ENCODE peak calls at places on chromosomes 4 and X, in seven cellular contexts. E is SK-N-SH, U is fibroblast of lung, O is cardiac fibroblast, B is psoas muscle, W is dorsolateral prefrontal cortex, X is lower leg skin. L is an unnamed sample.

GRCh38 chrX:139762400-139763183 is 54.6 kb upstream of the MCF2 start:
- DNase-seq in E (no peak), U (peak), O (peak), B (peak), W (no peak), X (no peak), L (no peak)

GRCh38 chrX:53883196-53883595 is 161.1 kb downstream of the PHF8 start:
- DNase-seq in E (no peak), U (no peak), O (no peak), B (no peak), W (no peak), X (no peak), L (no peak)

GRCh38 chrX:10239611-10240064 is 82.9 kb downstream of the CLCN4 start:
- DNase-seq in E (no peak), U (peak), O (peak), B (peak), W (no peak), X (no peak), L (peak)

GRCh38 chrX:124388562-124388961 is 42.2 kb downstream of the SH2D1A start:
- DNase-seq in E (peak), U (peak), O (peak), B (peak), W (peak), X (no peak), L (peak)

GRCh38 chrX:69324851-69325250 is 159.6 kb upstream of the PJA1 start:
- DNase-seq in E (no peak), U (no peak), O (no peak), B (no peak), W (no peak), X (peak), L (no peak)

GRCh38 chrX:130975947-130976346 is 72.9 kb upstream of the ENOX2 start:
- DNase-seq in E (peak), U (peak), O (peak), B (no peak), W (no peak), X (no peak), L (no peak)

GRCh38 chrX:16870861-16871584 is 861 bp upstream of the RBBP7 start:
- DNase-seq in E (peak), U (no peak), O (peak), B (peak), W (no peak), X (peak), L (no peak)

GRCh38 chrX:143455045-143455444 is 62.2 kb downstream of the SPANXN3 start:
- DNase-seq in E (no peak), U (no peak), O (peak), B (no peak), W (no peak), X (no peak), L (peak)

GRCh38 chr4:17385403-17385802 is 126.5 kb downstream of the QDPR start:
- DNase-seq in E (no peak), U (peak), O (peak), B (no peak), W (no peak), X (no peak), L (peak)

GRCh38 chr4:118729287-118730286 is 44.4 kb downstream of the METTL14 start:
- DNase-seq in E (no peak), U (peak), O (peak), B (no peak), W (no peak), X (no peak), L (no peak)

GRCh38 chrX:108070891-108071290 is 20.5 kb downstream of the PSMD10 start:
- DNase-seq in E (no peak), U (peak), O (peak), B (no peak), W (no peak), X (no peak), L (peak)

GRCh38 chrX:8067754-8068469 is 103.2 kb downstream of the VCX2 start:
- DNase-seq in E (no peak), U (peak), O (no peak), B (no peak), W (no peak), X (no peak), L (peak)

GRCh38 chrX:70301716-70302115 is 11.8 kb downstream of the KIF4A start:
- DNase-seq in E (no peak), U (peak), O (peak), B (no peak), W (no peak), X (no peak), L (no peak)

GRCh38 chrX:17535229-17535628 is 160.2 kb downstream of the NHS start:
- DNase-seq in E (peak), U (peak), O (peak), B (no peak), W (no peak), X (peak), L (no peak)

GRCh38 chr4:3307486-3307885 is 14.7 kb downstream of the RGS12 start:
- DNase-seq in E (no peak), U (no peak), O (no peak), B (no peak), W (no peak), X (peak), L (no peak)

GRCh38 chrX:48685416-48685815 is 1.8 kb downstream of the WAS start:
- DNase-seq in E (no peak), U (no peak), O (no peak), B (no peak), W (no peak), X (no peak), L (no peak)

GRCh38 chrX:24357101-24357500 is 3.3 kb upstream of the SUPT20HL1 start:
- DNase-seq in E (no peak), U (no peak), O (peak), B (no peak), W (no peak), X (no peak), L (no peak)

GRCh38 chr4:71026086-71026485 is 32.6 kb downstream of the DCK start:
- DNase-seq in E (peak), U (peak), O (peak), B (no peak), W (no peak), X (no peak), L (peak)

GRCh38 chr4:13654158-13654797 is 26.8 kb upstream of the BOD1L1 start:
- DNase-seq in E (peak), U (peak), O (peak), B (peak), W (peak), X (peak), L (peak)
- H3K4me3 ChIP-seq in E (peak), U (peak), O (peak), B (peak), W (peak), X (peak), L (peak)

DNA sequence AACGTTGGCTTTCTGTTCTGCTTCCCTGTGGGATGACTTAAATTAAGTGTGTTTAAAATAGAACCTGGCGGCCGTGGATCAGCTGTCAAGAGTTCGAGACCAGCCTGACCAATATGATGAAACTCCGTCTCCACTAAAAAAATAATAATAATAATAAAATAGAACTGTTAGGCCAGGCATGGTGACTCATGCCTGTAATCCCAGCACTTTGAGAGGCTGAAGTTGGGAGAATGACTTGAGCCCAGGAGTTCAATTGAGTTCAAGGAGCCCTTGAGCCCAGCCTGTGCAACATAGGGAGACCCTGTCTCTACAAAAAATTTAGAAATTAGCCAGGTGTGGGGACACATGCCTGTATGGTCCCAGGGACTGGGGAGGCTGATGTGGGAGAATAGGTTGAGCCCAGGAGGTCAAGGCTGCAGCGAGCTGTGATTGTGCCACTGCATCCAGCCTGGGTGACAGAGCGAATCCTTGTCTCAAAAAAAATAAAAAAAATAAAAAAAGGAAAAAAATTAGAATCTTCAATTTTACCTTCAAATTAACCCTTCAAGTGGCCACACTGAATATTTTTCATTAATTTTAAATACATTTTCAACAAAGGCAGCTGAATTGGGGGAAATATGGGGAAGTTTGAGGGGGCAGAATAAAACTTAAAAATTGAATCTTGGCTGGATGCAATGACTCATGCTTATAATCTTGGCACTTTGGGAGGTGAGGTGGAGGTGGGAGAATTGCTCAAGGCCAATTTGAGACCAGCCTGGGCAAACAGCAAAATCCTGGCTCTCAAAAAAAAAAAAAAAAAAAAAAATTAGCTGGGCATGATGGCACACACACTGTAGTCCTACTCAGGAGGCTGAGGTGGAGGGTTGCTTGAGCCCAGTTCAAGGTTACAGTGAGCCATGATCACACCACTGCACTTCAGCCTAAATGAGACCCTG is 31.8 kb upstream of the HSD17B13 start:
- DNase-seq in E (no peak), U (peak), O (peak), B (no peak), W (no peak), X (no peak), L (no peak)
- H3K4me3 ChIP-seq in E (no peak), U (no peak), O (no peak), B (no peak), W (no peak), X (no peak), L (no peak)

GRCh38 chr4:61992351-61992750 is 792.2 kb downstream of the ADGRL3 start:
- DNase-seq in E (no peak), U (no peak), O (no peak), B (no peak), W (no peak), X (no peak), L (no peak)

GRCh38 chr4:61994036-61994435 is 793.9 kb downstream of the ADGRL3 start:
- DNase-seq in E (no peak), U (peak), O (peak), B (no peak), W (no peak), X (no peak), L (no peak)

GRCh38 chr4:61995717-61996337 is 795.7 kb downstream of the ADGRL3 start:
- DNase-seq in E (no peak), U (no peak), O (peak), B (no peak), W (no peak), X (no peak), L (no peak)

GRCh38 chr4:61996943-61997342 is 796.8 kb downstream of the ADGRL3 start:
- DNase-seq in E (no peak), U (no peak), O (no peak), B (no peak), W (no peak), X (no peak), L (no peak)

DNA sequence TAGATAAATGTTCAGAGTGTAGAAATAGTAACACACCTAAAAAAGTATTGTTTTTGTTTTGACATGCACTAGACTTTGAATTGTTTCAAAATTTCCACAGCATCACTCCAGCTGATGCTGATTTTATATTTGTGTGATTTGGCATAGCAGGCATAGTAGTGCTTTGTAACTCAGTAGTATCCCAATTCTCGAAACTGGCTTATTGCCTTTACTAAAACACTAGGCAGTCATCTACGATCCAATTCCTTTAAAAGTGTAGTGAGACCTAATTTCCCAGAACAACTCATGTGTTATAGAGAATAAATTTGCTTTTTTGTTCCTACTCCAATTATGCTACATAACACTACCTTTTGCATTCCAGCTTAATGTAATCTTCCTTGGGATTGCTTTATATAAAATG is 797.7 kb downstream of the ADGRL3 start:
- DNase-seq in E (no peak), U (no peak), O (no peak), B (no peak), W (no peak), X (no peak), L (no peak)
- H3K4me3 ChIP-seq in E (no peak), U (no peak), O (no peak), B (no peak), W (no peak), X (no peak), L (no peak)

DNA sequence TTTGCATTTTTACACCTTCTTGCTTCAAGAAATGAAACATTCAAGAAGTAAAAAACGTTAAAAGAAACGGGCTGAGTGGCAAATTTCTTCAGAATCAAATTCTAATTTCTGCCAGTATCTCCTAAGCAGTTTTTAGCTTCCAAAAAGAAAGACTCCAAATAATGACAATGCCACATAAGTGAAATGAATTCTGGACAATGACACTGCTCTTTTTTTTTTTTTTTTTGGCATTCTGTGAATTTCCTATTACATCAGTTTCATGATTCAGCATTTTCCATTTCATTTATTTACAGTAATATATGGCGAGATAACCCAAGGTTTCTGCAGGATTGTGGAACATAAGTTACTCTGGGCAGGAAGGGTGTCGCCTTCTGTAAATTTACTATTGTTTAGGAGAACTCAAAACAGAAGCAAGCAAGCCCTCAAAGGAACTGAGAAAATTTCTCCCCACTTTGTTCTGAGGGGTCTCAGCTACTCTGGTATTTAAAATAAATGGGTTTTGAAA is 1.3 kb downstream of the SEL1L3 start:
- DNase-seq in E (no peak), U (peak), O (peak), B (no peak), W (no peak), X (no peak), L (no peak)
- H3K4me3 ChIP-seq in E (peak), U (peak), O (peak), B (peak), W (peak), X (no peak), L (peak)

GRCh38 chr4:150581611-150582010 is 340 bp upstream of the MAB21L2 start:
- DNase-seq in E (peak), U (peak), O (peak), B (no peak), W (no peak), X (no peak), L (peak)

GRCh38 chr4:150580244-150580643 is 1.7 kb upstream of the MAB21L2 start:
- DNase-seq in E (no peak), U (no peak), O (no peak), B (no peak), W (no peak), X (no peak), L (no peak)

GRCh38 chr4:150582101-150582565 is at the start of gene MAB21L2:
- DNase-seq in E (peak), U (peak), O (no peak), B (no peak), W (no peak), X (no peak), L (no peak)

GRCh38 chr4:150579591-150580234 is 2.2 kb upstream of the MAB21L2 start:
- DNase-seq in E (peak), U (peak), O (peak), B (peak), W (no peak), X (no peak), L (no peak)

GRCh38 chr4:150581206-150581605 is 745 bp upstream of the MAB21L2 start:
- DNase-seq in E (no peak), U (peak), O (no peak), B (no peak), W (no peak), X (no peak), L (no peak)
- H3K4me3 ChIP-seq in E (peak), U (no peak), O (no peak), B (no peak), W (no peak), X (no peak), L (peak)

GRCh38 chr4:149884529-149885206 is 69.0 kb upstream of the IQCM start:
- DNase-seq in E (no peak), U (no peak), O (no peak), B (no peak), W (no peak), X (no peak), L (no peak)

GRCh38 chr4:149889976-149890375 is 74.3 kb upstream of the IQCM start:
- DNase-seq in E (no peak), U (no peak), O (no peak), B (no peak), W (no peak), X (no peak), L (no peak)

GRCh38 chr4:149884046-149884445 is 68.4 kb upstream of the IQCM start:
- DNase-seq in E (no peak), U (peak), O (peak), B (no peak), W (peak), X (no peak), L (no peak)

GRCh38 chr4:149887091-149887490 is 71.4 kb upstream of the IQCM start:
- DNase-seq in E (no peak), U (peak), O (no peak), B (no peak), W (no peak), X (no peak), L (no peak)

GRCh38 chr4:149885896-149886295 is 70.3 kb upstream of the IQCM start:
- DNase-seq in E (no peak), U (peak), O (peak), B (no peak), W (no peak), X (no peak), L (peak)
- H3K4me3 ChIP-seq in E (no peak), U (no peak), O (no peak), B (no peak), W (no peak), X (no peak), L (no peak)

GRCh38 chrX:40171513-40172168 is 73.9 kb upstream of the BCOR start:
- DNase-seq in E (no peak), U (no peak), O (no peak), B (peak), W (no peak), X (no peak), L (no peak)
- H3K4me3 ChIP-seq in E (no peak), U (peak), O (peak), B (peak), W (peak), X (peak), L (peak)

DNA sequence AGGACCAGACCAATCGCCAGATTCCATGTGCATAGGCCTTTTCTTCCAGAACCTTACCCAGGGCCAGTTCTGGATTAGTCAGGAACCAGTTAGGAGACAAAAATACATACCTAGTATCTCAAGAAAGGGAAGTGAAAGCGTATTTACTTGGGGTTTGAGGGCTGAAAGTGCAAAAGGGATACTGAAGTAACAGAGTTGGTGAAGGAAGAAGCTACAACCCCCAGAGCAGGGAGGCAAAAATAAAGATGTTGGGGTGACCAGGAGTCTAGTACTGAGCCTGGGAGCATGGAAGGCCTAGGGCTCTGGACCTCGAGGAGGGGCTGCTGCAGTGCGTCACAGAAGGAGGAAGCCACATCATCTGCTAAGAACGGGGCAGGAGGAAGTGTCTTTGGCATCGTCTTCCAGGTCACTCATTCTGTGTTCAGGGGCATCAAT is 38.3 kb downstream of the TKTL1 start:
- DNase-seq in E (no peak), U (no peak), O (peak), B (no peak), W (no peak), X (no peak), L (no peak)
- H3K4me3 ChIP-seq in E (no peak), U (no peak), O (no peak), B (no peak), W (no peak), X (no peak), L (no peak)

L was measured in skeletal muscle cell.